ENCODE peak calls at places on chromosomes 5 and 9, in eight cellular contexts. E is EL; Z is endothelial cell; B is activated T-cell treated with anti-CD3 and anti-CD28 coated beads for 1 hour; R is GM10248; N is adipocyte; T is substantia nigra; O is activated naive CD4-positive, alpha-beta T cell. Q is an unnamed sample.

GRCh38 chr5:89307972-89308371 is 425.0 kb upstream of the MEF2C start:
- DNase-seq in R (no peak), O (no peak), Z (no peak), B (no peak), T (no peak), E (no peak), N (no peak), Q (no peak)

GRCh38 chr9:22446950-22447606 is 454 bp downstream of the DMRTA1 start:
- DNase-seq in E (peak; percentile 60), N (peak; percentile 62), Z (peak; percentile 72), T (peak; percentile 62), B (peak; percentile 7), R (peak; percentile 15), O (no peak), Q (peak; percentile 37)

GRCh38 chr9:79623799-79624721 is 52.3 kb downstream of the TLE4 start:
- DNase-seq in E (peak; percentile 38), N (no peak), T (peak; percentile 28), R (peak; percentile 60), O (no peak), Z (peak; percentile 57), B (no peak), Q (no peak)

GRCh38 chr5:128358826-128359225 is 179.2 kb downstream of the FBN2 start:
- DNase-seq in Z (no peak), E (no peak), N (peak; percentile 69), T (no peak), R (no peak), B (no peak), O (no peak), Q (no peak)

GRCh38 chr5:96758621-96759020 is 49.1 kb downstream of the ERAP1 start:
- DNase-seq in N (no peak), B (no peak), E (peak; percentile 17), R (no peak), O (no peak), T (no peak), Z (no peak), Q (no peak)

GRCh38 chr9:2872941-2873323 is 29.0 kb upstream of the PUM3 start:
- DNase-seq in R (no peak), T (no peak), B (no peak), O (no peak), E (no peak), Z (no peak), N (no peak), Q (no peak)

GRCh38 chr5:74464512-74465209 is 175.9 kb downstream of the ENC1 start:
- DNase-seq in B (no peak), O (no peak), T (no peak), N (peak; percentile 9), E (no peak), Z (no peak), R (no peak), Q (no peak)

GRCh38 chr9:121770415-121771273 is 119.2 kb downstream of the DAB2IP start:
- DNase-seq in B (no peak), T (no peak), N (peak; percentile 22), Z (no peak), O (no peak), E (peak; percentile 78), R (no peak), Q (no peak)

GRCh38 chr5:3659907-3660306 is 64.3 kb downstream of the IRX1 start:
- DNase-seq in Z (no peak), O (no peak), N (no peak), T (no peak), R (no peak), B (no peak), E (no peak), Q (no peak)

GRCh38 chr5:53331463-53331862 is 149.0 kb upstream of the FST start:
- DNase-seq in N (peak; percentile 31), O (no peak), E (peak; percentile 93), Z (no peak), B (no peak), R (no peak), T (no peak), Q (no peak)

GRCh38 chr5:125056641-125057345 is 310.4 kb upstream of the ZNF608 start:
- DNase-seq in Z (no peak), R (no peak), E (no peak), O (no peak), N (no peak), B (no peak), T (no peak), Q (no peak)

GRCh38 chr5:38938424-38938823 is 92.6 kb downstream of the OSMR start:
- DNase-seq in E (peak; percentile 10), T (no peak), Z (no peak), N (peak; percentile 64), R (no peak), O (no peak), B (no peak), Q (no peak)

GRCh38 chr5:143350790-143351603 is 52.5 kb downstream of the NR3C1 start:
- DNase-seq in O (no peak), B (no peak), Z (no peak), R (no peak), E (peak; percentile 84), N (peak; percentile 70), T (no peak), Q (no peak)

GRCh38 chr9:89635816-89636215 is 31.0 kb downstream of the GADD45G start:
- DNase-seq in O (no peak), Z (no peak), R (no peak), N (no peak), B (no peak), T (no peak), E (no peak), Q (no peak)

GRCh38 chr5:85049020-85049419 is 664.3 kb upstream of the EDIL3 start:
- DNase-seq in T (peak; percentile 0), B (no peak), O (no peak), Z (peak; percentile 12), N (peak; percentile 80), R (no peak), E (peak; percentile 44), Q (no peak)

GRCh38 chr5:34682926-34683623 is 26.9 kb downstream of the RAI14 start:
- DNase-seq in O (no peak), B (no peak), E (no peak), Z (no peak), N (no peak), R (no peak), T (no peak), Q (no peak)

GRCh38 chr5:17411436-17411835 is 86.6 kb upstream of the TAF11L2 start:
- DNase-seq in O (no peak), R (no peak), Z (no peak), T (no peak), E (no peak), N (peak; percentile 79), B (no peak), Q (no peak)

GRCh38 chr5:133821311-133821741 is 147.1 kb downstream of the C5orf15 start:
- DNase-seq in E (no peak), N (no peak), O (no peak), R (peak; percentile 61), B (no peak), T (no peak), Z (no peak), Q (no peak)

GRCh38 chr5:173123416-173123815 is 20.9 kb upstream of the BNIP1 start:
- DNase-seq in E (no peak), O (no peak), N (peak; percentile 74), R (no peak), Z (no peak), T (no peak), B (no peak), Q (no peak)

GRCh38 chr9:105299190-105299854 is 54.9 kb downstream of the SLC44A1 start:
- DNase-seq in T (no peak), Z (no peak), O (no peak), E (peak; percentile 91), R (no peak), B (no peak), N (peak; percentile 85), Q (no peak)

GRCh38 chr5:132219981-132220380 is 7.7 kb downstream of the P4HA2 start:
- DNase-seq in N (no peak), R (no peak), B (no peak), O (no peak), Z (no peak), E (no peak), T (no peak), Q (no peak)

GRCh38 chr5:107329850-107330249 is 340.9 kb downstream of the EFNA5 start:
- DNase-seq in B (no peak), E (no peak), T (no peak), N (no peak), Z (no peak), R (no peak), O (no peak), Q (no peak)

GRCh38 chr5:35987776-35988175 is 3.4 kb downstream of the UGT3A1 start:
- DNase-seq in N (no peak), T (no peak), Z (no peak), E (no peak), B (no peak), R (no peak), O (no peak), Q (no peak)

GRCh38 chr9:98900725-98901124 is 43.0 kb upstream of the COL15A1 start:
- DNase-seq in T (no peak), R (no peak), Z (no peak), N (no peak), O (no peak), B (no peak), E (no peak), Q (no peak)

GRCh38 chr5:127919818-127920217 is 163.7 kb upstream of the SLC12A2 start:
- DNase-seq in B (no peak), E (no peak), O (no peak), R (no peak), N (no peak), Z (no peak), T (no peak), Q (no peak)

GRCh38 chr9:133207021-133207531 is 2.0 kb downstream of the OBP2B start:
- DNase-seq in T (no peak), E (no peak), O (no peak), Z (no peak), N (no peak), B (no peak), R (no peak), Q (no peak)

GRCh38 chr5:95838001-95838520 is 15.5 kb upstream of the GLRX start:
- DNase-seq in N (no peak), E (no peak), R (no peak), Z (no peak), T (peak; percentile 52), B (no peak), O (no peak), Q (no peak)

GRCh38 chr5:149855371-149855770 is 89.2 kb downstream of the PDE6A start:
- DNase-seq in R (no peak), O (no peak), T (no peak), E (no peak), Z (no peak), B (no peak), N (peak; percentile 66), Q (no peak)

GRCh38 chr9:89038354-89039091 is 47.3 kb downstream of the S1PR3 start:
- DNase-seq in E (peak; percentile 84), T (peak; percentile 81), R (no peak), O (no peak), Z (no peak), B (no peak), N (peak; percentile 86), Q (no peak)

Q was measured in ovary.